ENCODE peak calls at places on chromosomes 13 and 19, in nine cellular contexts. V is Peyer's patch; N is kidney; H is CD4-positive, CD25-positive, alpha-beta regulatory T cell; F is IMR-90; G is cardiac muscle cell; I is tibial artery; X is retinal pigment epithelial cell; U is CD8-positive, alpha-beta memory T cell. O is an unnamed sample.

GRCh38 chr19:28026636-28027035 is 1186.3 kb downstream of the UQCRFS1 start:
- DNase-seq in V (no peak), N (no peak), H (no peak), F (no peak), G (no peak), I (no peak), X (no peak), U (no peak), O (no peak)

GRCh38 chr13:23510979-23511735 is 59.1 kb upstream of the TNFRSF19 start:
- DNase-seq in V (no peak), N (no peak), H (peak; percentile 36), F (peak; percentile 75), G (peak; percentile 69), I (no peak), X (no peak), U (no peak), O (no peak)

GRCh38 chr19:1921326-1921725 is 16.1 kb downstream of the ADAT3 start:
- DNase-seq in V (no peak), N (no peak), H (no peak), F (no peak), G (no peak), I (no peak), X (no peak), U (no peak), O (no peak)

GRCh38 chr19:54136086-54136863 is 1.3 kb upstream of the CNOT3 start:
- DNase-seq in V (no peak), N (peak; percentile 55), H (no peak), F (peak; percentile 16), G (no peak), I (no peak), X (no peak), U (no peak), O (no peak)

GRCh38 chr19:28509079-28509895 is 703.7 kb downstream of the UQCRFS1 start:
- DNase-seq in V (no peak), N (no peak), H (no peak), F (no peak), G (no peak), I (no peak), X (no peak), U (no peak), O (no peak)

GRCh38 chr19:33947565-33947964 is 150.9 kb downstream of the KCTD15 start:
- DNase-seq in V (no peak), N (no peak), H (no peak), F (no peak), G (no peak), I (no peak), X (no peak), U (no peak), O (no peak)

GRCh38 chr13:31433201-31433600 is 233.4 kb downstream of the B3GLCT start:
- DNase-seq in V (no peak), N (no peak), H (no peak), F (no peak), G (no peak), I (no peak), X (no peak), U (no peak), O (no peak)

GRCh38 chr13:33806470-33807248 is 11.3 kb upstream of the RFC3 start:
- DNase-seq in V (no peak), N (no peak), H (no peak), F (no peak), G (no peak), I (no peak), X (no peak), U (no peak), O (no peak)

GRCh38 chr13:110444226-110444653 is 117.3 kb downstream of the RAB20 start:
- DNase-seq in V (no peak), N (no peak), H (no peak), F (peak; percentile 20), G (no peak), I (no peak), X (no peak), U (no peak), O (no peak)

GRCh38 chr13:76993021-76993420 is 1.1 kb downstream of the CLN5 start:
- DNase-seq in V (no peak), N (no peak), H (no peak), F (peak; percentile 28), G (no peak), I (no peak), X (no peak), U (no peak), O (no peak)

GRCh38 chr19:4018775-4019504 is 11.4 kb downstream of the PIAS4 start:
- DNase-seq in V (no peak), N (peak; percentile 58), H (no peak), F (no peak), G (no peak), I (no peak), X (no peak), U (no peak), O (no peak)
- H3K4me3 ChIP-seq in V (no peak overlapping the region), N (no peak overlapping the region), H (no peak overlapping the region), F (no peak overlapping the region), G (no peak overlapping the region), I (no peak overlapping the region), X (no peak overlapping the region), U (no peak overlapping the region), O (no peak overlapping the region)

GRCh38 chr19:37128821-37129177 is 43.7 kb downstream of the ZNF585A start:
- DNase-seq in V (no peak), N (no peak), H (no peak), F (no peak), G (no peak), I (no peak), X (no peak), U (no peak), O (no peak)

GRCh38 chr19:37127999-37128820 is 44.3 kb downstream of the ZNF585A start:
- DNase-seq in V (no peak), N (no peak), H (no peak), F (no peak), G (no peak), I (no peak), X (no peak), U (no peak), O (no peak)
- H3K4me3 ChIP-seq in V (no peak overlapping the region), N (peak overlapping the region; percentile 16), H (no peak overlapping the region), F (no peak overlapping the region), G (no peak overlapping the region), I (no peak overlapping the region), X (no peak overlapping the region), U (peak overlapping the region; percentile 6), O (no peak overlapping the region)

GRCh38 chr19:48698046-48698445 is 2.3 kb downstream of the FUT2 start:
- DNase-seq in V (no peak), N (no peak), H (no peak), F (peak; percentile 74), G (no peak), I (no peak), X (no peak), U (no peak), O (no peak)

GRCh38 chr19:48695743-48696352 is at the start of gene FUT2:
- DNase-seq in V (peak; percentile 91), N (no peak), H (no peak), F (no peak), G (no peak), I (no peak), X (no peak), U (no peak), O (no peak)

GRCh38 chr19:48696353-48697010 is 711 bp downstream of the FUT2 start:
- DNase-seq in V (no peak), N (peak; percentile 82), H (no peak), F (no peak), G (no peak), I (no peak), X (no peak), U (no peak), O (no peak)
- H3K4me3 ChIP-seq in V (no peak overlapping the region), N (peak overlapping the region; percentile 32), H (no peak overlapping the region), F (no peak overlapping the region), G (no peak overlapping the region), I (no peak overlapping the region), X (peak overlapping the region; percentile 31), U (no peak overlapping the region), O (peak overlapping the region; percentile 41)

DNA sequence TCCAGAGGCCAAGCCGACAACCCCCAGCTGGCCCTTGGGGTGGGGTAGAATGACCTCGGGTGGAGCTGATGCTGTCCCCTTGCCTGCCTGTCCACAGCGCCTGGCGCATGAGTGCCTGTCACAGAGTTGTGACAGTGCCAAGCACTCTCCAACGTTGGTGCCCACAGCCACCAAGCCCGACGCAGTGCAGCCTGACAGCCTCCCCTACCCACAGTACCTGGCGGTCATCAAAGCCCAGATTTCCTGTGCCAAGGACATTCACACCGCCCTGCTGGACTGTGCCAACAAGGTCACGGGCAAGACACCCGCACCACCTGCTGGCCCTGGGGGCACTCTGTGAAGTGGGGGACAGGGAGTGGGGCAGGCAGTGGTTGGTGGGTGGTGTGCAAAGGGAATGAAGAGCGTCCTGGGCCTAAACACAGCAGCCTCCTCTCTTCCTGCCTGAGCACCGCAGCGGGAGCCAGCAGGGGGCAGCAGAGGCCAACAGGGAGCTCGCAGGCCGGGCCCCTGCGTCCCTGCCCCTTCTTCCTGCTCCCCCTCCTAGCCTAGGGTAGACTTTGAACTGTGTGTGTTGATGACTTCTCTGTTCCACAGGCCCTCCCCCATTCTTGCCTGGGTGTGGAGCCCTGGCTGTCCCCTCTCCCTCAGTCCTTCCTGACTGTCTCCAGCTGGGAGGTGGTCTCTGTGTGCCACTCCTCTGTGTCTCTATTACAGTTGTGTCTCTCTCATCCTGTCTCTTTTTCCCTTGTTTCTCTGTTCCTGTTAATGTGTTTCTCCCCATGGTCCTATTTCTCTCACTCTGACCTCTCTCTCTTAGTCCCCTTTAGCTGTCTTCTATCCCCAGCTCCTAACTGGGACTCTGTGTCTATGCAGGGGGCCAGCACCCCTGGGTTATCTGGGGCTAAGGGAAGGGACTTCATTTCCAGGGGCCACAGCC is 6.5 kb downstream of the MED29 start:
- DNase-seq in V (peak; percentile 97), N (peak; percentile 96), H (peak; percentile 94), F (peak; percentile 76), G (peak; percentile 86), I (peak; percentile 91), X (no peak), U (peak; percentile 87), O (peak; percentile 94)
- H3K4me3 ChIP-seq in V (no peak overlapping the region), N (peak overlapping the region; percentile 29), H (peak overlapping the region; percentile 61), F (no peak overlapping the region), G (no peak overlapping the region), I (peak overlapping the region; percentile 5), X (no peak overlapping the region), U (peak overlapping the region; percentile 68), O (peak overlapping the region; percentile 28)

DNA sequence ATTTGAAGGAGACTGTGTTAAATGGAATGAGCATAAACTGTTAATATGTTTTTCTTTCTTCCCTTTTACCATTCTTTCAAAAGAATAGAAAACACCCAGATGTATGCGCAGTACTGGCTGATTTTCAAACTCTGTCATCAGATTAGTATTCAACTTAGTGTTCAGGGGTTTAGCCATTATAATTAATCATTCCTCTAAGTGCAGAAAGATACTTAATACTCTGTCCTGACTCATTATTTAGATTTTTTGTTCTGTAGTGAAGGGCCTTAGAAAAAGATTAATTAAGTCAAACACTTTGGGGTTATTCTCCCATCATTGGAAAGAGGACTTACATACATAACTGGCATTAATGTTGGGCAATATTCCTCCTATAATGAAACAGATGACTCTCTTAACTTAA is 1316.7 kb upstream of the SLC10A2 start:
- DNase-seq in V (no peak), N (no peak), H (no peak), F (peak; percentile 22), G (no peak), I (no peak), X (peak; percentile 65), U (no peak), O (no peak)
- H3K4me3 ChIP-seq in V (no peak overlapping the region), N (no peak overlapping the region), H (no peak overlapping the region), F (no peak overlapping the region), G (no peak overlapping the region), I (no peak overlapping the region), X (no peak overlapping the region), U (no peak overlapping the region), O (no peak overlapping the region)